ENCODE peak calls at places on chromosomes 1 and 21, in four cellular contexts. K is H9, L is IMR-90, W is H1. V is an unnamed sample.

GRCh38 chr1:151806170-151806569 is 951 bp upstream of the LINGO4 start:
- DNase-seq in K (no peak), L (no peak), W (no peak), V (no peak)

GRCh38 chr1:156707486-156708244 is 2.3 kb upstream of the CRABP2 start:
- DNase-seq in L (peak), K (peak), W (peak), V (peak)

GRCh38 chr1:32736812-32737791 is 34.5 kb upstream of the SYNC start:
- DNase-seq in W (no peak), K (peak), L (no peak), V (peak)

GRCh38 chr1:15417365-15417934 is 7.8 kb downstream of the EFHD2 start:
- DNase-seq in L (peak), W (no peak), K (no peak), V (peak)

GRCh38 chr1:22975694-22976093 is 3.0 kb upstream of the LACTBL1 start:
- DNase-seq in L (peak), W (no peak), K (no peak), V (peak)

GRCh38 chr1:221655766-221656305 is 86.1 kb downstream of the DUSP10 start:
- DNase-seq in L (no peak), K (no peak), W (no peak), V (no peak)

GRCh38 chr1:242017580-242018233 is 18.8 kb upstream of the MAP1LC3C start:
- DNase-seq in L (peak), W (peak), K (peak), V (peak)

GRCh38 chr1:241459186-241459802 is 60.3 kb downstream of the FH start:
- DNase-seq in W (no peak), K (no peak), L (no peak), V (peak)

GRCh38 chr1:43414634-43415223 is 25.0 kb downstream of the SZT2 start:
- DNase-seq in W (peak), L (peak), K (peak), V (peak)

GRCh38 chr1:93578433-93578830 is 103.2 kb downstream of the BCAR3 start:
- DNase-seq in L (no peak), K (no peak), W (no peak), V (no peak)

GRCh38 chr1:205666372-205667166 is 13.7 kb downstream of the SLC45A3 start:
- DNase-seq in K (no peak), W (no peak), L (no peak), V (no peak)

GRCh38 chr1:152902676-152903075 is 5.7 kb upstream of the IVL start:
- DNase-seq in W (no peak), L (no peak), K (no peak), V (no peak)

GRCh38 chr1:228960705-228961104 is 225.4 kb downstream of the RHOU start:
- DNase-seq in K (peak), W (no peak), L (no peak), V (no peak)

GRCh38 chr1:186682721-186683120 is 2.5 kb upstream of the PTGS2 start:
- DNase-seq in K (no peak), L (peak), W (no peak), V (no peak)

GRCh38 chr1:61864501-61864900 is 122.2 kb downstream of the PATJ start:
- DNase-seq in W (no peak), L (peak), K (no peak), V (no peak)

GRCh38 chr1:154775559-154776338 is 94.3 kb downstream of the KCNN3 start:
- DNase-seq in W (no peak), L (no peak), K (no peak), V (no peak)

GRCh38 chr1:198607714-198608113 is 31.1 kb upstream of the PTPRC start:
- DNase-seq in W (no peak), L (peak), K (no peak), V (no peak)

GRCh38 chr21:43331962-43332458 is 94.9 kb downstream of the SIK1 start:
- DNase-seq in W (no peak), K (no peak), L (peak), V (no peak)

GRCh38 chr1:203351037-203351625 is at the start of gene FMOD:
- DNase-seq in K (peak), L (peak), W (no peak), V (peak)

GRCh38 chr1:41646186-41646585 is 161.7 kb upstream of the EDN2 start:
- DNase-seq in K (no peak), L (no peak), W (no peak), V (no peak)

GRCh38 chr1:27519341-27520258 is 29.6 kb upstream of the WASF2 start:
- DNase-seq in W (no peak), L (no peak), K (no peak), V (peak)

GRCh38 chr1:99327357-99327756 is 63.1 kb downstream of the PLPPR4 start:
- DNase-seq in L (no peak), W (no peak), K (peak), V (peak)

GRCh38 chr1:212186427-212187207 is 98.6 kb upstream of the PPP2R5A start:
- DNase-seq in W (no peak), K (no peak), L (no peak), V (no peak)

GRCh38 chr1:236623371-236624166 is 19.3 kb upstream of the HEATR1 start:
- DNase-seq in L (no peak), W (no peak), K (no peak), V (no peak)

GRCh38 chr1:199447906-199448305 is 579.6 kb upstream of the NR5A2 start:
- DNase-seq in K (no peak), W (no peak), L (no peak), V (no peak)

GRCh38 chr1:78721136-78721535 is 71.5 kb downstream of the IFI44 start:
- DNase-seq in L (no peak), W (no peak), K (no peak), V (no peak)

GRCh38 chr1:67144696-67145095 is 9.9 kb upstream of the C1orf141 start:
- DNase-seq in K (no peak), L (no peak), W (no peak), V (no peak)

GRCh38 chr1:151867785-151868403 is 14.4 kb upstream of the THEM5 start:
- DNase-seq in K (no peak), W (no peak), L (peak), V (no peak)

GRCh38 chr1:26364956-26365355 is 7.6 kb downstream of the ZNF683 start:
- DNase-seq in L (no peak), W (no peak), K (peak), V (no peak)

GRCh38 chr1:234683856-234684632 is 74.1 kb upstream of the IRF2BP2 start:
- DNase-seq in L (peak), K (peak), W (no peak), V (peak)

GRCh38 chr1:197027359-197027758 is 39.7 kb downstream of the F13B start:
- DNase-seq in L (no peak), K (no peak), W (no peak), V (no peak)

GRCh38 chr1:10208537-10208936 is 1.8 kb upstream of the KIF1B start:
- DNase-seq in L (no peak), W (no peak), K (no peak), V (no peak)

GRCh38 chr1:71093938-71094337 is 13.1 kb upstream of the ZRANB2 start:
- DNase-seq in L (peak), K (no peak), W (no peak), V (no peak)

GRCh38 chr1:228060458-228061190 is 21.9 kb upstream of the ARF1 start:
- DNase-seq in W (peak), L (no peak), K (peak), V (peak)

GRCh38 chr1:212667223-212668139 is 32.2 kb downstream of the BATF3 start:
- DNase-seq in L (peak), W (peak), K (peak), V (peak)

GRCh38 chr1:229599218-229599812 is 26.6 kb downstream of the TAF5L start:
- DNase-seq in W (no peak), K (no peak), L (no peak), V (no peak)

GRCh38 chr1:42955311-42956063 is 3.2 kb downstream of the SLC2A1 start:
- DNase-seq in W (no peak), L (no peak), K (no peak), V (no peak)

GRCh38 chr1:231130509-231130908 is 31.3 kb upstream of the TRIM67 start:
- DNase-seq in K (no peak), L (no peak), W (no peak), V (no peak)

GRCh38 chr1:231122143-231122542 is 39.7 kb upstream of the TRIM67 start:
- DNase-seq in W (no peak), K (no peak), L (no peak), V (no peak)

GRCh38 chr1:231124746-231125145 is 37.1 kb upstream of the TRIM67 start:
- DNase-seq in L (no peak), W (no peak), K (no peak), V (no peak)

GRCh38 chr1:231121533-231121932 is 40.3 kb upstream of the TRIM67 start:
- DNase-seq in L (no peak), K (no peak), W (no peak), V (no peak)

DNA sequence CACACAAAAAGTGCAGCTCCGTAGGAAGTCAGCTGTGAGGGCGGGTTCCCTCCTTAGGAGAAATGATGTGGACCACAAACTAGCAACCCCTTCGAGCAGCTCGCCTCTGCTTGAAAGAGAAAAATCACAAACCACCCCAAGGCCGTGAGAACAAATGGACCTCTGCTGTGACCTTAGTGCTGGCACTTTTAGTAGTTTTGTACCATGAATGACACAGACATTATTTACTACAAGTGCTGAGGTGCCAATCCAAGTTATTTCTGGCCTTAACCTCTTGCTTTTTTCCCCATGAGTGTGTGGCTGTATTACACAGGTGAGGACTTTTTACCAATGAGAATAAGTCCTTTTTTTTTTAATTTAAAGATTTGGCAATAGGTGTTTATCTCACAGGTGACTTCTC is 35.7 kb upstream of the TRIM67 start:
- DNase-seq in K (no peak), W (no peak), L (no peak), V (no peak)
- H3K56ac ChIP-seq in K (no peak), W (no peak), L (no peak), V (no peak)

DNA sequence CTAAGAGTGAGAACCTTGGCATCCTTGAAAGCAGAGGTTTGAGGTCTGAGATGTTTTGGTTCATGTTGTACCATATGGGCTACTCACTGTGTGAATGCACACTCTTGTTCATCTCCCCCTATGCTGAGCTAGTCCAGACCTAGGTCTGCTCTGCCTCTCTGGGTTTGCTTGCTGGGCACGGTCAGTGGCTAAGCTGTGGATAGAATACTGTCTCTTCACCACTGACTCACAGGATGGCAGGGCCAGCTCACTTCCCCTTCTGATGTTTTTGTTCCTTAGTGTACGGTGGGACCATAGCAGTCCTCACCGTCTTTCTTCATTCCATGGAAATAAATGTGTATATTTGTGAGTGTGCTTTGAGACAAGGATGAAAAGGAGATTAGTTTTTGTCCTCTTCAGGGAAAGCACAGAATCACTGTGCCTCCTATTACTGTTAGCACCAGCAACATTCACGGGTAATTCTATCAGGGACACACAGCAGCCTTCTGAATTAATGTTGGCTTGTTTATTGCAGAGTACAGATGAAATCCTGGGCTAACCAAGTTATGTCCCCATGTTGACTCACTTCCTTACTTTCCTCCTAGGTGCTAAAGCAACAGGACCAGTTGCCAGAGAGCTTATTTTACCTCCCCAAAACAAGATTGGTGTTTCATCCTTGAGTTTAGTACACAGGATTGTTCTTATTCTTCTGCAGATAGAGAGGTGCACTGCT is 56.9 kb upstream of the IVNS1ABP start:
- DNase-seq in W (no peak), K (no peak), L (peak), V (no peak)
- H3K4me2 ChIP-seq in W (no peak), K (no peak), L (peak), V (no peak)

GRCh38 chr1:25041869-25042268 is 111.8 kb upstream of the RUNX3 start:
- DNase-seq in L (no peak), K (no peak), W (no peak), V (no peak)

GRCh38 chr1:25039229-25039628 is 109.2 kb upstream of the RUNX3 start:
- DNase-seq in L (peak), W (no peak), K (no peak), V (peak)

GRCh38 chr1:25042876-25043580 is 113.0 kb upstream of the RUNX3 start:
- DNase-seq in W (no peak), L (no peak), K (no peak), V (no peak)

GRCh38 chr1:25040122-25040685 is 110.1 kb upstream of the RUNX3 start:
- DNase-seq in L (no peak), K (no peak), W (no peak), V (no peak)

DNA sequence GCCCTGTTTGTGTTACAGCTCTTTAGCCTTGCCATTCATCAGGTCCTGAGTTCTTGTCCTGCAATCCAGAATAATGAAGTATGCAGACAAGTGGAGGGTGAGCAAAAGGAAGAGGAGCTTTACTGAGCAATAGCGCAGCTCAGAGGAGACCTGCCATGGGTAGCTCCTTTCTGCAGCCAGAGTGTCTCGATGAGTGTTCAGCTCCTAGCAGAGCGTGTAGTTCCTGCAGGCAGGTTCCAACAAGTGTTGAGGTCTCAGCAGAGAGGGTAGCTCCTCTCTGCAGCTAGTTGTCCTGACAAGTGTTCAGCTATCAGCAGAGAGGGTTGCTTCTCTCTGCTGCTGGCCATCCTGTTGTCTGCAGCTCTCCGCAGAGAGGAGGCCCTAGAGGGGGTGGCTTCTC is 112.3 kb upstream of the RUNX3 start:
- DNase-seq in L (no peak), W (no peak), K (no peak), V (no peak)
- H2AK5ac ChIP-seq in L (no peak), W (no peak), K (no peak), V (no peak)

GRCh38 chr1:80066060-80066459 is 1059.5 kb upstream of the ADGRL4 start:
- DNase-seq in W (no peak), L (no peak), K (no peak), V (no peak)

GRCh38 chr1:80059940-80060339 is 1053.4 kb upstream of the ADGRL4 start:
- DNase-seq in K (no peak), L (no peak), W (no peak), V (peak)

DNA sequence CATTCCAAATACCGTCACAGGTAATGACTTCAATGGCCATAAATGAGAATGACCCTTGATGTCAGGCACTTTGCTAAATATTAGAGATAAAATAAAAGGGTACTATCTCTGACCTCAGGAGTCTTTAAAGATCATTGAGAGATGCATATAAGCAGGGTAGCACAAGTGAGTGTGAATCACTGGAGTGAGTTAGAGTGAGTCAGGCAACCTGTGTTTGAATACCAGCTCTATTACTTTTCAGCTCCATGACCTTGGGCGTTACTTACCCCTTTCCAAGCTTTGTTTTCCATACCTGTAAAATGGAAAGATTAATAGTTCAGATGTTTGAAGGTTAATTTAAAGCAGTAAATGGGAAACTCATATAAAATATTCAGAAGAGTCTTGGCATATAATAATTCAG is 1058.0 kb upstream of the ADGRL4 start:
- DNase-seq in K (no peak), L (peak), W (no peak), V (no peak)
- H3K56ac ChIP-seq in K (no peak), L (no peak), W (no peak), V (no peak)

GRCh38 chr1:201740086-201740541 is 88.8 kb upstream of the IPO9 start:
- DNase-seq in W (peak), L (no peak), K (peak), V (peak)

GRCh38 chr1:201740609-201741231 is 88.2 kb upstream of the IPO9 start:
- DNase-seq in K (no peak), W (no peak), L (no peak), V (peak)

GRCh38 chr1:201741763-201742342 is 87.1 kb upstream of the IPO9 start:
- DNase-seq in W (no peak), L (no peak), K (no peak), V (no peak)

GRCh38 chr1:201742955-201743805 is 85.8 kb upstream of the IPO9 start:
- DNase-seq in K (no peak), W (no peak), L (no peak), V (no peak)

DNA sequence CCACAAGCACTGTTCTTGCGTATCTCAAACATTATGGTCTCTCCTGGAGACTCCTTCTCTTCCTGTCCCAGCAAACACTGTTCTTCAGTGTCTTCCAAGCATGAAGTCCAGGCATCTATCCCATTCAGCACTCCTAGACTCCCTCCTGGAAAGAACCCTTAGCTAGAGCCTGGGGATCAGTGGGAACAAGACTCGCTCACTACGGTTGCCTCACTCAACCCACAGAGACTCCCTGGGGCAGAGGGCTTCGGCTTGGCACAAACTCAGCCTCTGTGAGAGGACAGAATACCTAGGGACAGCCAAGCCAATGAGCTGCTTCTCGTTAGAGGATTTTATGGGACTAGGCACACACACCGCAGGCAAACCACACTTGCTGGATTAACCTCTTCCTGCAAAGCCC is 86.5 kb upstream of the IPO9 start:
- DNase-seq in K (no peak), W (no peak), L (no peak), V (no peak)
- H3K4me2 ChIP-seq in K (no peak), W (no peak), L (no peak), V (no peak)

GRCh38 chr1:2124446-2125198 is 70.0 kb downstream of the FAAP20 start:
- DNase-seq in W (no peak), L (no peak), K (no peak), V (no peak)

GRCh38 chr1:2128189-2128901 is 66.2 kb downstream of the FAAP20 start:
- DNase-seq in W (no peak), K (no peak), L (no peak), V (no peak)

GRCh38 chr1:2126331-2127180 is 68.0 kb downstream of the FAAP20 start:
- DNase-seq in W (no peak), L (no peak), K (no peak), V (no peak)

GRCh38 chr1:2127181-2128145 is 67.1 kb downstream of the FAAP20 start:
- DNase-seq in L (no peak), W (no peak), K (no peak), V (no peak)

DNA sequence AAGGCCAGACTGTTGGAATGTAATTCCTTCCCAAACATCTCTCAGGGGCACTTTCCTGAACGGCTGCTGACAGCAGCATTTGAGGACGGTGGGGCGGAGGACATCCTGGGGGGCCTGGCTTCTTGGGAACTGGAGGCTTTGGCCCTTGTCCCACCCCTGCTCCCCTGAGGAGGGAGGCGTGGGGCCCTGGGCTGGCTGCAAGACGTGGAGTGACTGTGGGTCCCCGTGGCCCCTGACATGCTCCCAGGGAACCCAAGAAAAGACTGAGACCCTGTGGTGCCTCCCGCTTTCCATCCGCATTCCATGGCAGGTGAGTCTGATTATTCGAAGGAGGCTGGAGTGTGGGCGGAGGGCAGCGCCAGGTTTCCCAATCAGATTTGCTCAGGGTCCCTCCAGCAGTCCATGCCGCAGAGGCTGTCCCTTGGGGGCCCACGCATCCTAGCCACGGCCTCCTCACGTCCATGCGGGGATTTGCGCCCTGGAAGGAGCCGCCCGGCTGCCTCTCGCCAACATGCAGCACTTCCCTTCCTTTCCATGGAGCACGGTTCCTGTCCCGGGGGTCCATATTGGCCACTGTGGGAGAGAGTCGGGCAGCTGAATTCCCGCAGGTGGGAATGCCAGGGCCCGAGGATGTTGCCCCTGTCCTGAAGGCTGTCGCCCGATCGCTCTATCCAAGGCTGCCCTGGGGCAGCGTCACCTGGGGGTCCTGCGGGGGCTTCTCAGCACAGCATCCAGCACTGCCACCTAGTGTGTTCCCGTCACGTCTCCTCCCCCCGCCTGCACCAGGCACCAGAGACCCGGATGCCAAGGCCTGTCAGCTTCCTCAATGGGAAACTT is 69.0 kb downstream of the FAAP20 start:
- DNase-seq in K (no peak), L (no peak), W (no peak), V (no peak)
- H2AK5ac ChIP-seq in K (no peak), L (no peak), W (no peak), V (no peak)

GRCh38 chr21:41597811-41598231 is 89.9 kb upstream of the TMPRSS2 start:
- DNase-seq in L (no peak), K (no peak), W (no peak), V (no peak)
- H3K56ac ChIP-seq in L (no peak), K (no peak), W (no peak), V (no peak)

V was measured in mesendoderm.